ENCODE peak calls at places on chromosomes 6 and 20, in seven cellular contexts. H is PC-3, D is psoas muscle, R is astrocyte of the cerebellum, V is cardiac muscle cell, B is transverse colon, E is neural progenitor cell. M is an unnamed sample.

GRCh38 chr20:36682311-36682710 is 36.3 kb upstream of the SLA2 start:
- DNase-seq in R (no peak), H (no peak), V (no peak), D (no peak), B (no peak), E (no peak), M (no peak)

GRCh38 chr6:166438211-166438861 is 55.6 kb upstream of the MPC1 start:
- DNase-seq in V (no peak), B (no peak), E (no peak), R (no peak), H (no peak), D (no peak), M (no peak)

GRCh38 chr20:43824699-43825402 is 89.8 kb upstream of the TOX2 start:
- DNase-seq in R (no peak), D (no peak), H (peak; percentile 37), E (peak; percentile 82), B (no peak), V (peak; percentile 61), M (no peak)

GRCh38 chr20:43124261-43124660 is 65.4 kb downstream of the PTPRT start:
- DNase-seq in B (no peak), D (no peak), E (no peak), R (no peak), H (no peak), V (no peak), M (no peak)

GRCh38 chr6:152127429-152128165 is 320.1 kb downstream of the ESR1 start:
- DNase-seq in V (no peak), R (no peak), B (no peak), E (no peak), H (peak; percentile 11), D (no peak), M (no peak)

GRCh38 chr6:112827793-112828192 is 480.7 kb downstream of the RFPL4B start:
- DNase-seq in H (no peak), E (peak; percentile 16), V (no peak), R (no peak), B (peak; percentile 10), D (no peak), M (no peak)

GRCh38 chr20:2708073-2708415 is 15.5 kb downstream of the EBF4 start:
- DNase-seq in R (no peak), E (peak; percentile 70), D (no peak), B (no peak), H (no peak), V (peak; percentile 18), M (no peak)

GRCh38 chr6:142692942-142693341 is 252.0 kb downstream of the HIVEP2 start:
- DNase-seq in D (peak; percentile 72), V (peak; percentile 74), B (peak; percentile 57), E (peak; percentile 81), R (peak; percentile 92), H (peak; percentile 65), M (peak; percentile 70)

GRCh38 chr6:98539669-98540207 is 294.6 kb upstream of the POU3F2 start:
- DNase-seq in E (no peak), B (no peak), D (no peak), H (peak; percentile 2), V (no peak), R (no peak), M (no peak)

GRCh38 chr6:37221585-37222124 is 35.9 kb upstream of the TBC1D22B start:
- DNase-seq in R (no peak), V (no peak), D (no peak), E (no peak), H (no peak), B (no peak), M (no peak)

GRCh38 chr6:128138694-128139093 is 237.8 kb upstream of the THEMIS start:
- DNase-seq in E (no peak), R (no peak), B (no peak), H (no peak), V (no peak), D (no peak), M (no peak)

DNA sequence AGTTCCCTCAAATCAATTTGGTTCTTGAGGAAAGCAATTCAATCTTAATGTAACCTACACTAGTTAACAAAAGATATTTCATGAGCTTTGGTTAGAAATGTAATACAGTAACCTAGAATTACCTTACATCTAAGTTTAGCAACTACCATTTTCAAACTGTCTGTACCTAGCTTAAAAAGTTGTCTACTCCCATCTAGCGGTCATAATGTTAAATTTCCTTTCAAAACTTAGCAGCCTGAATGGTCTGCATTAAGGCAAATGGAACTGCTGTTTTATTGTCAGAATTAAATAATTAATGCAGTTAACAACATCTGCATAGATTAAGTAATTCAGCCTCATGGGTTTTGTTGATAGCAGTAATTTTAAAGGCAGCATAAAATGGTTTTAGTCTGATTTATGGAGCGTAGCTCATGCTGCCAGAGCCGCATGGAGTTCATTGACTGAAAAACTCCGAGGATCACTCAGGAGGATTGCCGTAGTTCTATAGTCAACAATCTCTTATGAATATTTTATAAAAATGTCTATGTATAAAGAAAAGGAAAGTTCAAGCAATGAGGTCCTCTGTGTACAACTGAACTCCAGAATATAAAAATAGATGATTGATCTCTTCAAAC is 485.4 kb upstream of the MANEA start:
- DNase-seq in R (peak; percentile 66), D (no peak), E (peak; percentile 61), B (no peak), V (peak; percentile 60), H (peak; percentile 67), M (peak; percentile 20)
- H3K4me3 ChIP-seq in R (no peak overlapping the region), D (no peak overlapping the region), E (no peak overlapping the region), B (no peak overlapping the region), V (no peak overlapping the region), H (no peak overlapping the region), M (no peak overlapping the region)

GRCh38 chr6:130964289-130964688 is 98.8 kb downstream of the EPB41L2 start:
- DNase-seq in D (no peak), R (no peak), E (no peak), B (no peak), H (no peak), V (no peak), M (no peak)

GRCh38 chr6:130962951-130963350 is 100.1 kb downstream of the EPB41L2 start:
- DNase-seq in H (no peak), R (no peak), D (no peak), B (no peak), V (no peak), E (no peak), M (no peak)

GRCh38 chr6:130966581-130966980 is 96.5 kb downstream of the EPB41L2 start:
- DNase-seq in R (no peak), B (no peak), H (no peak), D (no peak), V (no peak), E (no peak), M (no peak)

GRCh38 chr6:130965657-130966056 is 97.4 kb downstream of the EPB41L2 start:
- DNase-seq in R (peak; percentile 72), V (no peak), D (no peak), H (no peak), E (no peak), B (no peak), M (no peak)

DNA sequence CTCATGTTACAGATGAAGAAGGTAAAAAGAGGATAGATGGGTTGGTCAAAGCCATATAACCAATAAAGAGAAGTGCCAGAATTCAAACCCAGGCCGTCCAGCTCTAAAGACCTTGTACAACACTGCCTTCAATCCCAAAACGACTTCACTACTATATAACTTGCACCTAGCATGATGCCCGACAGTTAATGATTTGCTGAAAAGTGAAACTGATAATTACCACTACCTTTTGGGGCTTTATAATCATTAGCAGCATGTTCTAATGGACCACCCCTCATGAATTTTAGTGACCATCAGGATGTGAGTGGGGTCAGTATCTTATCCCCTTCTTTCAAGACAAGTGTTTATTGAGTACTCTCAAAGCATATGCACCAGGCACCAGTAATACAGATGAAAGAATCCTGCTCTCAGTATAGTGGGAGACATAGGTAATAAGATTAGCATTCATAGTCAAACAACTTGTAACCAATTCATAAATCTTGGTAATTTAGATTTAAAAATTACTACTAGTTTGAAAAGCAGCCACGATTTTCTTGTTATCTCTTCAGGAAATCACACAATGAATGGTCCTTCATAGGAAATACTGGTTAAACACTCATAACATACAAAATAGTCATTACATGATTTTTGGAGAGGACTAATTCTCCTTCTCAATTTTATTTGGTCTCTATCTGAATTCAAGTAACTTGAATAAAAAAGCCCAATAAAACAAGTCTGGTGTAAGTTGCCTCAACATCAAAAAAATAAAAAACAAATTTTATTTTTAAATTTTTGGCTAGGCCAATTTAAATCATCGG is 98.0 kb downstream of the EPB41L2 start:
- DNase-seq in E (no peak), B (no peak), D (no peak), H (no peak), R (no peak), V (no peak), M (no peak)
- TF ChIP-seq CTCF in E (no peak), B (no peak), D (no peak), H (no peak), R (no peak), V (no peak), M (no peak)

GRCh38 chr6:51260003-51260402 is 441.3 kb downstream of the TFAP2B start:
- DNase-seq in E (no peak), R (no peak), V (no peak), B (no peak), D (no peak), H (no peak), M (no peak)
- H3K4me3 ChIP-seq in E (no peak overlapping the region), R (no peak overlapping the region), V (no peak overlapping the region), B (no peak overlapping the region), D (no peak overlapping the region), H (no peak overlapping the region), M (no peak overlapping the region)

GRCh38 chr6:132816665-132817064 is 2.3 kb downstream of the RPS12 start:
- DNase-seq in R (no peak), D (no peak), H (no peak), V (no peak), E (no peak), B (no peak), M (no peak)
- TF ChIP-seq CTCF in R (no peak), D (no peak), H (no peak), V (no peak), E (no peak), B (no peak), M (no peak)

GRCh38 chr6:132147530-132148011 is 196.4 kb upstream of the CCN2 start:
- DNase-seq in H (no peak), E (no peak), R (peak; percentile 94), B (no peak), V (no peak), D (no peak), M (peak; percentile 96)

GRCh38 chr6:132153221-132153896 is 202.2 kb upstream of the CCN2 start:
- DNase-seq in E (no peak), B (no peak), R (no peak), D (no peak), V (no peak), H (peak; percentile 25), M (peak; percentile 88)
- H3K4me3 ChIP-seq in E (no peak overlapping the region), B (no peak overlapping the region), R (no peak overlapping the region), D (no peak overlapping the region), V (no peak overlapping the region), H (no peak overlapping the region), M (no peak overlapping the region)